ENCODE peak calls at places on chromosome 16, in four cellular contexts. G is iPS-NIHi11, Y is RWPE1, K is Caco-2. T is an unnamed sample.

GRCh38 chr16:66660422-66661209 is 35.9 kb downstream of the CMTM4 start:
- DNase-seq in G (peak; percentile 70), Y (peak; percentile 74), K (no peak), T (peak; percentile 85)

GRCh38 chr16:9259914-9260608 is 168.6 kb downstream of the HAPSTR1 start:
- DNase-seq in K (no peak), Y (no peak), G (no peak), T (no peak)

GRCh38 chr16:18984425-18985005 is 781 bp downstream of the TMC7 start:
- DNase-seq in Y (no peak), K (no peak), G (no peak), T (peak; percentile 53)

GRCh38 chr16:50038756-50039529 is 13.9 kb downstream of the CNEP1R1 start:
- DNase-seq in K (no peak), Y (no peak), G (peak; percentile 14), T (no peak)

GRCh38 chr16:79132745-79133144 is 467.8 kb downstream of the MAF start:
- DNase-seq in Y (no peak), G (no peak), K (no peak), T (no peak)

GRCh38 chr16:81855552-81856153 is 76.6 kb downstream of the PLCG2 start:
- DNase-seq in G (no peak), Y (no peak), K (no peak), T (no peak)

GRCh38 chr16:23353440-23353839 is 51.3 kb downstream of the SCNN1B start:
- DNase-seq in K (no peak), Y (no peak), G (no peak), T (no peak)

GRCh38 chr16:27800817-27801216 is 250.9 kb downstream of the KATNIP start:
- DNase-seq in G (no peak), Y (no peak), K (no peak), T (no peak)

GRCh38 chr16:1488619-1489018 is at the start of gene PTX4:
- DNase-seq in G (no peak), Y (no peak), K (no peak), T (no peak)

GRCh38 chr16:75402821-75403475 is 30.4 kb downstream of the CFDP1 start:
- DNase-seq in Y (no peak), G (peak; percentile 25), K (no peak), T (peak; percentile 14)

T was measured in mammary epithelial cell.